ENCODE peak calls at places on chromosomes 4 and X, in six cellular contexts. P, U, N, T, B and F are unnamed samples.

GRCh38 chrX:111467896-111468295 is 43.5 kb upstream of the SERTM2 start:
- DNase-seq in B (no peak), N (no peak), U (no peak), T (no peak), P (no peak), F (no peak)

GRCh38 chr4:55910140-55910539 is 38.6 kb upstream of the CEP135 start:
- DNase-seq in T (no peak), U (no peak), N (no peak), B (no peak), P (no peak), F (no peak)

GRCh38 chrX:108811891-108812290 is 75.5 kb upstream of the IRS4 start:
- DNase-seq in P (no peak), T (no peak), U (no peak), N (no peak), B (no peak), F (no peak)

GRCh38 chr4:85084371-85085170 is 118.1 kb upstream of the WDFY3 start:
- DNase-seq in N (no peak), P (no peak), T (peak), U (peak), B (no peak), F (no peak)

GRCh38 chr4:55183926-55184599 is 58.7 kb upstream of the KDR start:
- DNase-seq in U (no peak), T (peak), P (no peak), N (no peak), B (no peak), F (no peak)

GRCh38 chr4:156790866-156791265 is 180.7 kb downstream of the PDGFC start:
- DNase-seq in T (no peak), P (no peak), N (no peak), U (no peak), B (no peak), F (no peak)

GRCh38 chr4:113700602-113701150 is 60.9 kb downstream of the CAMK2D start:
- DNase-seq in B (no peak), N (no peak), U (no peak), T (no peak), P (no peak), F (no peak)

GRCh38 chr4:135994360-135994759 is 1537.9 kb downstream of the PCDH18 start:
- DNase-seq in U (no peak), N (no peak), P (no peak), B (no peak), T (no peak), F (no peak)

GRCh38 chr4:139700568-139700967 is 34.9 kb downstream of the MGST2 start:
- DNase-seq in P (no peak), T (no peak), U (no peak), N (no peak), B (no peak), F (no peak)

GRCh38 chrX:74248889-74249288 is 55.1 kb upstream of the ZCCHC13 start:
- DNase-seq in T (no peak), U (no peak), P (no peak), N (peak), B (no peak), F (no peak)

GRCh38 chrX:149312936-149313432 is 192.1 kb downstream of the IDS start:
- DNase-seq in U (no peak), N (no peak), B (no peak), P (no peak), T (no peak), F (no peak)

GRCh38 chr4:46886711-46887110 is 22.3 kb downstream of the COX7B2 start:
- DNase-seq in P (no peak), B (no peak), N (no peak), U (no peak), T (no peak), F (no peak)